ENCODE peak calls at places on chromosomes 11 and 22, in seven cellular contexts. T is coronary artery, X is kidney, O is left ventricle myocardium inferior, J is GM12864, S is B cell, L is progenitor cell of endocrine pancreas. F is an unnamed sample.

GRCh38 chr11:74321487-74322188 is 10.2 kb upstream of the P4HA3 start:
- DNase-seq in T (no peak), X (no peak), O (no peak), J (no peak), S (peak), L (no peak), F (no peak)

GRCh38 chr11:2581151-2581930 is 118.5 kb downstream of the KCNQ1OT1 start:
- DNase-seq in T (peak), X (peak), O (peak), J (no peak), S (no peak), L (peak), F (peak)

GRCh38 chr11:23573430-23573829 is 713.2 kb upstream of the CCDC179 start:
- DNase-seq in T (no peak), X (no peak), O (no peak), J (no peak), S (no peak), L (no peak), F (no peak)

GRCh38 chr22:44180706-44181032 is at the start of gene PARVG:
- DNase-seq in T (no peak), X (no peak), O (no peak), J (peak), S (peak), L (no peak), F (no peak)

GRCh38 chr11:67099841-67100324 is 19.2 kb upstream of the KDM2A start:
- DNase-seq in T (no peak), X (no peak), O (no peak), J (peak), S (no peak), L (no peak), F (no peak)

GRCh38 chr22:36302439-36303114 is 49.6 kb downstream of the APOL1 start:
- DNase-seq in T (no peak), X (no peak), O (no peak), J (no peak), S (no peak), L (no peak), F (no peak)

GRCh38 chr11:2515401-2516275 is 70.8 kb downstream of the KCNQ1 start:
- DNase-seq in T (no peak), X (peak), O (peak), J (no peak), S (peak), L (peak), F (peak)

GRCh38 chr11:81039916-81040530 is 1599.2 kb upstream of the TENM4 start:
- DNase-seq in T (no peak), X (no peak), O (no peak), J (no peak), S (no peak), L (no peak), F (no peak)

GRCh38 chr11:92854162-92854561 is 115.3 kb upstream of the MTNR1B start:
- DNase-seq in T (no peak), X (peak), O (no peak), J (no peak), S (no peak), L (no peak), F (no peak)

GRCh38 chr11:5367461-5368074 is 16.0 kb upstream of the OR51M1 start:
- DNase-seq in T (no peak), X (no peak), O (no peak), J (no peak), S (no peak), L (no peak), F (no peak)

GRCh38 chr11:69704508-69705245 is 855 bp upstream of the FGF19 start:
- DNase-seq in T (no peak), X (no peak), O (no peak), J (no peak), S (no peak), L (peak), F (peak)

GRCh38 chr11:26150046-26150445 is 181.9 kb upstream of the ANO3 start:
- DNase-seq in T (no peak), X (no peak), O (no peak), J (no peak), S (no peak), L (no peak), F (no peak)

GRCh38 chr22:41779889-41780505 is 20.5 kb upstream of the CCDC134 start:
- DNase-seq in T (no peak), X (no peak), O (no peak), J (no peak), S (no peak), L (no peak), F (no peak)

GRCh38 chr22:30279389-30279788 is 9.9 kb downstream of the CASTOR1 start:
- DNase-seq in T (no peak), X (no peak), O (peak), J (no peak), S (no peak), L (no peak), F (no peak)

GRCh38 chr11:86814775-86815174 is 14.4 kb downstream of the PRSS23 start:
- DNase-seq in T (no peak), X (no peak), O (no peak), J (no peak), S (no peak), L (no peak), F (no peak)

GRCh38 chr22:32013200-32013599 is 29.9 kb upstream of the SLC5A1 start:
- DNase-seq in T (no peak), X (no peak), O (no peak), J (no peak), S (no peak), L (no peak), F (no peak)

GRCh38 chr11:130722401-130722800 is 193.9 kb downstream of the SNX19 start:
- DNase-seq in T (no peak), X (no peak), O (no peak), J (no peak), S (no peak), L (no peak), F (no peak)

GRCh38 chr22:23074451-23074850 is 4.1 kb downstream of the GNAZ start:
- DNase-seq in T (no peak), X (peak), O (peak), J (no peak), S (no peak), L (no peak), F (no peak)

GRCh38 chr11:35146074-35146521 is 7.1 kb downstream of the CD44 start:
- DNase-seq in T (no peak), X (no peak), O (no peak), J (peak), S (no peak), L (no peak), F (no peak)

GRCh38 chr22:27780161-27780575 is 21.4 kb downstream of the MN1 start:
- DNase-seq in T (no peak), X (no peak), O (peak), J (no peak), S (no peak), L (no peak), F (no peak)

GRCh38 chr11:67507242-67507890 is 596 bp downstream of the CDK2AP2 start:
- DNase-seq in T (no peak), X (no peak), O (peak), J (peak), S (no peak), L (no peak), F (no peak)

GRCh38 chr11:101567086-101567485 is 16.7 kb downstream of the TRPC6 start:
- DNase-seq in T (no peak), X (no peak), O (no peak), J (no peak), S (no peak), L (no peak), F (no peak)

GRCh38 chr11:126165366-126166156 is 45.9 kb downstream of the RPUSD4 start:
- DNase-seq in T (no peak), X (peak), O (peak), J (no peak), S (no peak), L (no peak), F (no peak)

GRCh38 chr11:29293825-29294224 is 723.0 kb downstream of the KCNA4 start:
- DNase-seq in T (no peak), X (no peak), O (no peak), J (peak), S (no peak), L (no peak), F (no peak)

GRCh38 chr11:82521427-82521826 is 212.2 kb downstream of the FAM181B start:
- DNase-seq in T (no peak), X (no peak), O (no peak), J (no peak), S (no peak), L (no peak), F (no peak)

GRCh38 chr11:30432716-30433115 is 109.8 kb downstream of the ARL14EP start:
- DNase-seq in T (no peak), X (no peak), O (no peak), J (no peak), S (no peak), L (no peak), F (no peak)

GRCh38 chr11:17778956-17779860 is 44.6 kb downstream of the KCNC1 start:
- DNase-seq in T (no peak), X (peak), O (no peak), J (no peak), S (no peak), L (no peak), F (no peak)

GRCh38 chr11:20310596-20311394 is 52.7 kb upstream of the HTATIP2 start:
- DNase-seq in T (no peak), X (no peak), O (no peak), J (no peak), S (no peak), L (no peak), F (no peak)

GRCh38 chr22:48670317-48670716 is 1157.4 kb downstream of the BRD1 start:
- DNase-seq in T (no peak), X (no peak), O (no peak), J (no peak), S (no peak), L (no peak), F (no peak)

GRCh38 chr22:48850658-48851287 is 976.9 kb downstream of the BRD1 start:
- DNase-seq in T (no peak), X (no peak), O (no peak), J (no peak), S (no peak), L (no peak), F (no peak)

GRCh38 chr11:131663403-131664200 is 293.2 kb downstream of the NTM start:
- DNase-seq in T (no peak), X (no peak), O (no peak), J (no peak), S (no peak), L (no peak), F (no peak)

GRCh38 chr11:61587541-61587941 is 6.7 kb upstream of the SYT7 start:
- DNase-seq in T (no peak), X (no peak), O (peak), J (no peak), S (peak), L (peak), F (no peak)

GRCh38 chr22:37112084-37112728 is 2.7 kb upstream of the TMPRSS6 start:
- DNase-seq in T (no peak), X (no peak), O (no peak), J (no peak), S (no peak), L (peak), F (no peak)

GRCh38 chr11:85827768-85828639 is 17.1 kb upstream of the SYTL2 start:
- DNase-seq in T (no peak), X (no peak), O (no peak), J (no peak), S (no peak), L (no peak), F (no peak)

GRCh38 chr11:65355013-65355775 is 643 bp downstream of the TIGD3 start:
- DNase-seq in T (no peak), X (peak), O (peak), J (no peak), S (peak), L (no peak), F (no peak)

GRCh38 chr22:33000342-33001280 is 57.6 kb downstream of the SYN3 start:
- DNase-seq in T (no peak), X (peak), O (peak), J (no peak), S (peak), L (peak), F (peak)

GRCh38 chr11:119683783-119684182 is 45.2 kb downstream of the NECTIN1 start:
- DNase-seq in T (no peak), X (no peak), O (no peak), J (no peak), S (no peak), L (no peak), F (no peak)

GRCh38 chr11:119680899-119681370 is 48.1 kb downstream of the NECTIN1 start:
- DNase-seq in T (no peak), X (peak), O (peak), J (no peak), S (no peak), L (no peak), F (no peak)

GRCh38 chr11:119678351-119678750 is 50.6 kb downstream of the NECTIN1 start:
- DNase-seq in T (no peak), X (no peak), O (no peak), J (no peak), S (no peak), L (no peak), F (no peak)

GRCh38 chr11:119684361-119685072 is 44.5 kb downstream of the NECTIN1 start:
- DNase-seq in T (no peak), X (no peak), O (no peak), J (no peak), S (no peak), L (no peak), F (no peak)

GRCh38 chr11:119681537-119681936 is 47.5 kb downstream of the NECTIN1 start:
- DNase-seq in T (no peak), X (no peak), O (no peak), J (no peak), S (no peak), L (no peak), F (no peak)
- TF ChIP-seq CTCF in T (peak), X (no peak), O (peak), J (peak), S (no peak), L (peak), F (peak)

GRCh38 chr11:75731095-75731494 is 13.5 kb downstream of the MOGAT2 start:
- DNase-seq in T (no peak), X (no peak), O (no peak), J (no peak), S (no peak), L (no peak), F (no peak)
- TF ChIP-seq CTCF in T (no peak), X (no peak), O (no peak), J (no peak), S (no peak), L (no peak), F (no peak)

DNA sequence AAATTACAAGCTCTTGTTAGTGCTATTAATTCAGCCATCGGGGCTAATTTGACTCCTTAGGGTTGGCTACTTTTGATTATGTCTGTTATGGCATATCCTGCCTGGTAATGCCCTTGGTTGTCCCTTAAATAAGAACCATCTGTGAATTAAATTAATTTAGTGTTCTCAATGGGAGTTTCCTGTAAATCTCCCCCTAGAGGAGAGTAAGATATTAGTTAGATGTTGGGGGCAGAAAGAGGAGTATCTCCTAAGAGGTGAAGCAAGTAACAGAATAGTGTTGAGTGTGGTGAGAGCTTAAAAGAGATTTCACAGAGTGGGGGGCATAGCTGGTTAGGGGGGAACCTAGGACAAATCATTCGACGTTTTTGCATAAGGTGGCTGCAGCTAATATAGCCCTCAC is 1126.9 kb downstream of the JRKL start:
- DNase-seq in T (no peak), X (no peak), O (no peak), J (no peak), S (no peak), L (no peak), F (no peak)
- TF ChIP-seq CTCF in T (no peak), X (no peak), O (no peak), J (no peak), S (no peak), L (no peak), F (peak)

GRCh38 chr11:117910525-117910924 is 18.7 kb downstream of the TMPRSS13 start:
- DNase-seq in T (peak), X (no peak), O (no peak), J (no peak), S (no peak), L (no peak), F (no peak)
- TF ChIP-seq CTCF in T (no peak), X (no peak), O (no peak), J (no peak), S (no peak), L (no peak), F (no peak)

DNA sequence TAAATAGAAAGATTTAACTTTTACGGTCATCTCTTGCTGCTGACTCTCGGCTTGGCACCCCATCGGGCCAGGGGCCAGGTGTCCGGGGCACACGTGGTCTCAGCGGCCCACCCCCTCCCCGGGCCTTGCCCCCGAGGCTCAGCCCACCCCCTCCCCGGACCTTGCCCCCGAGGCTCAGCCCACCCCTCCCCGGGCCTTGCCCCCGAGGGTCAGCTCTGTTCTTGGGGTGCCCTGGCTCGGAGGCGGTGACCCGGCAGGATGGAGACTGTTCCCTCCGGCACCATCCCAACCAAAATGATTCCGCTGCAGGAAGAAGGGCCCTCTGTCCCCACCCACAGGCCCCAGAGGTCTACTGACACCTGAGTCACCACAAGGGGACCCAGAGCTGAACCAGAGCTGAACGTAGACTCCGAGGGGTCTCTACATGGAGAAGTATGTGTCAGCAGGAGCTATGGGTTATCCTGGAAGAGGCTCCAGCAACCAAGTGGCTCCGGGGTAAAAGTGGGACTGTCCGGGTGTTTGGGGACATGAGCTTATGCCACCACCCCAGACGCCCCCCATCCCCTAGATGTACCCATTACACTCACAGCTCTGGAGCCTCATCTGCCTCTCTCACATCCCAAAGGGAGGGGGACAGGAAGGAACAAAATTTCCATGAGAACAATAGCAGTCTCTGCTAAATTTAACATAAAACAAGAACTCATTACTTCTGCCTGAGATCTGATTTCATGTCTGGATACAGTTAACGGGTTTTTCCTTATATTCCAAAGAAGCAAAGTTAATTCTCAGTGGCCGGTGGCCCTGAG is 38.4 kb downstream of the MACROD1 start:
- DNase-seq in T (no peak), X (peak), O (no peak), J (no peak), S (no peak), L (no peak), F (no peak)
- TF ChIP-seq CTCF in T (no peak), X (no peak), O (no peak), J (no peak), S (no peak), L (no peak), F (no peak)

GRCh38 chr11:44744160-44744559 is 17.4 kb downstream of the TSPAN18 start:
- DNase-seq in T (no peak), X (no peak), O (no peak), J (no peak), S (no peak), L (no peak), F (no peak)
- TF ChIP-seq CTCF in T (no peak), X (no peak), O (no peak), J (no peak), S (no peak), L (no peak), F (no peak)

GRCh38 chr11:91230647-91231046 is 994.0 kb upstream of the FAT3 start:
- DNase-seq in T (no peak), X (no peak), O (no peak), J (no peak), S (no peak), L (no peak), F (no peak)
- TF ChIP-seq CTCF in T (no peak), X (no peak), O (no peak), J (no peak), S (no peak), L (no peak), F (no peak)

F was measured in type B pancreatic cell.